ENCODE peak calls at places on chromosomes 2 and 18, in six cellular contexts. L is HFF-Myc, I is endodermal cell, N is NT2/D1, G is small intestine, J is hepatocyte. R is an unnamed sample.

GRCh38 chr2:218294430-218294999 is 2.2 kb upstream of the TMBIM1 start:
- DNase-seq in I (no peak), L (no peak), J (no peak), G (peak; percentile 67), N (no peak), R (no peak)

GRCh38 chr18:2425426-2426317 is 145.6 kb downstream of the METTL4 start:
- DNase-seq in N (no peak), I (no peak), L (no peak), J (no peak), G (no peak), R (no peak)

GRCh38 chr2:67277450-67277849 is 119.7 kb upstream of the ETAA1 start:
- DNase-seq in N (no peak), I (peak; percentile 66), G (peak; percentile 93), J (no peak), L (no peak), R (no peak)

GRCh38 chr2:183195397-183195796 is 71.2 kb downstream of the NUP35 start:
- DNase-seq in G (no peak), L (no peak), J (no peak), I (no peak), N (no peak), R (no peak)

GRCh38 chr2:105294046-105294445 is 35.5 kb downstream of the TGFBRAP1 start:
- DNase-seq in L (no peak), N (no peak), G (no peak), J (no peak), I (peak; percentile 10), R (no peak)

GRCh38 chr2:99597616-99598015 is 107.8 kb upstream of the REV1 start:
- DNase-seq in N (no peak), L (no peak), J (no peak), I (no peak), G (no peak), R (no peak)

GRCh38 chr2:79359419-79359818 is 153.4 kb upstream of the CTNNA2 start:
- DNase-seq in G (no peak), N (no peak), I (no peak), J (no peak), L (no peak), R (no peak)

GRCh38 chr2:181306785-181307184 is 150.4 kb upstream of the ITGA4 start:
- DNase-seq in N (no peak), L (no peak), I (no peak), J (no peak), G (peak; percentile 22), R (no peak)

GRCh38 chr2:24209389-24210105 is 34.7 kb downstream of the FAM228A start:
- DNase-seq in N (no peak), J (no peak), L (no peak), G (no peak), I (no peak), R (no peak)

GRCh38 chr2:47321411-47322031 is 81.4 kb upstream of the MSH2 start:
- DNase-seq in L (no peak), N (no peak), J (no peak), I (no peak), G (no peak), R (no peak)

GRCh38 chr2:18630101-18630500 is 40.7 kb upstream of the NT5C1B start:
- DNase-seq in L (peak; percentile 25), J (no peak), G (no peak), N (no peak), I (no peak), R (no peak)

GRCh38 chr18:22172594-22173049 is 3.2 kb downstream of the GATA6 start:
- DNase-seq in N (no peak), G (peak; percentile 56), J (no peak), L (no peak), I (peak; percentile 59), R (no peak)

GRCh38 chr2:216057688-216058193 is 23.9 kb downstream of the PECR start:
- DNase-seq in G (peak; percentile 92), J (peak; percentile 37), I (no peak), L (no peak), N (no peak), R (no peak)

GRCh38 chr2:62221141-62221540 is 25.2 kb downstream of the B3GNT2 start:
- DNase-seq in N (no peak), J (no peak), L (no peak), I (no peak), G (peak; percentile 27), R (no peak)

GRCh38 chr2:27288610-27289009 is 6.4 kb downstream of the TRIM54 start:
- DNase-seq in G (no peak), I (no peak), J (no peak), N (no peak), L (no peak), R (no peak)

GRCh38 chr2:227106845-227107759 is 56.9 kb downstream of the COL4A4 start:
- DNase-seq in L (peak; percentile 27), G (peak; percentile 45), I (peak; percentile 88), J (peak; percentile 78), N (peak; percentile 68), R (no peak)

GRCh38 chr18:73043231-73044000 is 175.6 kb upstream of the NETO1 start:
- DNase-seq in N (no peak), L (no peak), G (no peak), J (no peak), I (no peak), R (peak; percentile 97)

GRCh38 chr18:76390452-76391035 is 104.5 kb downstream of the ZNF516 start:
- DNase-seq in G (peak; percentile 74), N (no peak), L (no peak), I (no peak), J (no peak), R (no peak)

GRCh38 chr2:69916151-69916550 is 1.2 kb downstream of the MXD1 start:
- DNase-seq in L (no peak), I (no peak), G (peak; percentile 39), J (no peak), N (no peak), R (no peak)
- H3K4me3 ChIP-seq in L (peak overlapping the region; percentile 75), I (peak overlapping the region; percentile 77), G (peak overlapping the region; percentile 80), J (peak overlapping the region; percentile 67), N (no peak overlapping the region), R (peak overlapping the region; percentile 69)

GRCh38 chr2:69549421-69549820 is 94.1 kb downstream of the AAK1 start:
- DNase-seq in J (no peak), I (no peak), G (no peak), L (no peak), N (no peak), R (no peak)
- H3K4me3 ChIP-seq in J (no peak overlapping the region), I (no peak overlapping the region), G (no peak overlapping the region), L (no peak overlapping the region), N (no peak overlapping the region), R (no peak overlapping the region)

GRCh38 chr18:34643982-34644381 is 66.1 kb upstream of the DTNA start:
- DNase-seq in L (no peak), I (no peak), G (no peak), N (no peak), J (no peak), R (no peak)

GRCh38 chr18:34648269-34648668 is 61.8 kb upstream of the DTNA start:
- DNase-seq in N (no peak), I (no peak), J (no peak), L (no peak), G (no peak), R (no peak)

GRCh38 chr18:34650121-34650545 is 60.0 kb upstream of the DTNA start:
- DNase-seq in L (peak; percentile 35), I (no peak), G (no peak), J (no peak), N (no peak), R (no peak)

GRCh38 chr18:34649072-34649471 is 61.0 kb upstream of the DTNA start:
- DNase-seq in N (no peak), L (no peak), J (no peak), I (no peak), G (no peak), R (no peak)

DNA sequence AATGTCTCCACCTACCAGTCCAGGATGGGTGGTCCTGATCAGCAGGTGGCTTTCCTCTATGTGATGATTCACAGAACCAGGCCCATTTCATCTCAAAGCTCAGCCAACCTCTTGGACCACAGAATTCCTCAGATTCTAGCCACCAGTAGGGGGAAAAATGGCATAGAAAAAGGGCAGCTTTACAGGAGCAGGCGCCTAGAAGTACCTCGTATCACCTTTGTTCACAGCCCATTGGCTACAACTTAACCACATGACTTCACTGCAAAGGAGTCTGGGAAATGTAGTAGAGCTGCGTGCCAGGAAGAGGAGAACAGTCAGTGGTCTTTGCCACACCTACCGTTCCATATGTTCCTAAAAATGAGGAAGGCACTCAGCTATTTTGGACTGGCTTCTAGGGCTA is 62.8 kb upstream of the DTNA start:
- DNase-seq in N (no peak), J (no peak), L (no peak), I (peak; percentile 77), G (no peak), R (no peak)
- H3K4me3 ChIP-seq in N (no peak overlapping the region), J (no peak overlapping the region), L (no peak overlapping the region), I (no peak overlapping the region), G (no peak overlapping the region), R (no peak overlapping the region)

GRCh38 chr18:36399055-36399454 is 101.5 kb downstream of the FHOD3 start:
- DNase-seq in N (no peak), J (no peak), G (no peak), I (no peak), L (no peak), R (no peak)
- H3K4me3 ChIP-seq in N (no peak overlapping the region), J (no peak overlapping the region), G (no peak overlapping the region), I (no peak overlapping the region), L (no peak overlapping the region), R (no peak overlapping the region)

DNA sequence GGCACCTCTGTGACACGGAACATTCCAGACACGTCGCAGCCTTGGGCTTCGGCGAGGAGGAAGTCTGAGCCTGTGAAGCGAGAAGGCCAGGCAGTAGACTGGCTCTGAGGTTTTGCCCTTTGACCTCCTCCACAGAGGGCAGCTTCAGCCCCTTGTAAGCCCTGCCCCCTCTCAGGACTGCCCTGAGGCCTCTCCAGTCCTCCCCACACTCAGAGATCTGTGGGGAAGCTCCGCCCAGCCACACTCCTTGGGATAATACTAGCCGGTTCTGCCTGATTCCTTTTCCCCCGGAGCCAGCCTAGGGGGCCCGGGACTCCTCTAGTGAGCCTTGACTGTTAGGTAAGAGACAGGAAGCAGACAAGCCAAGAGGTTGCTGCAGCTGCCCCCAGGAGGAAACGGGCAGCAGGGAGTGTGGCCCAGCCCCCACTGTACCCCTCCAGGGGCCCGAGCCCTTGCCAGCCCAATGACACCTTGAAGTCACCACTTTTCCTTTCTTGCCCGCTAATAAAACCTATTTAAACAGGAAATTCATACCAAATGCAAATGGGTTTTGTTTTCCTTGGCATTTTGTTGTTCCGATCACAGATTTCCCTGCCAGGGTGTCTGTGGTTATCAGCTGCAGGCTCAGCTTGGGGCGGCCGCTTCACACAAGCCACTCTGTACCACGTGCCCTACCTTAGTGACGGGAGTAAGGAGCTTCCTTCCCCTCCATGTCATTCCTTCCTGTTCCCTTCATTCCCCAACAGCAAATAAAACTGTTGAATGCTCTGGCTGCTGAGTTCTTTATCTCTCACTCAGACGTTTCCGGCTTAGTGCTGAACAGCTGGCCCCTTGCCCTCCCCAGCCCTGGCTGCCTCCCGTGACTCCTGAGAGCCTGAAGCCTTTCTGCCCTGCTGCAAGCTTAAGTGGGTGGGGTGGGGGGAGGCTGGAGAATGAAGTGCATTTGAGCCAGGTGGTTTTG is 124.7 kb downstream of the CABLES1 start:
- DNase-seq in I (peak; percentile 94), G (peak; percentile 81), N (no peak), J (peak; percentile 89), L (peak; percentile 59), R (peak; percentile 93)
- H3K4me3 ChIP-seq in I (peak overlapping the region; percentile 55), G (no peak overlapping the region), N (no peak overlapping the region), J (no peak overlapping the region), L (no peak overlapping the region), R (peak overlapping the region; percentile 39)

GRCh38 chr2:3457524-3458395 is 61.6 kb downstream of the ADI1 start:
- DNase-seq in J (no peak), G (no peak), L (no peak), N (no peak), I (no peak), R (no peak)
- H3K4me3 ChIP-seq in J (no peak overlapping the region), G (no peak overlapping the region), L (no peak overlapping the region), N (no peak overlapping the region), I (no peak overlapping the region), R (no peak overlapping the region)

R was measured in LNCaP clone FGC.